ENCODE peak calls at places on chromosomes 16 and 17, in four cellular contexts. One of them, this sample, is unnamed.
A peak's percentile ranks its signal among the peaks of the same experiment; 100 is the strongest.

GRCh38 chr17:76296186-76296585 is 11.9 kb downstream of the QRICH2 start:
- DNase-seq in A549: no peak
- DNase-seq in stomach: no peak
- DNase-seq in heart left ventricle: no peak
- DNase-seq in this sample: no peak

GRCh38 chr17:50817838-50818237 is 17.5 kb upstream of the WFIKKN2 start:
- DNase-seq in stomach: no peak
- DNase-seq in A549: no peak
- DNase-seq in heart left ventricle: no peak
- DNase-seq in this sample: no peak

GRCh38 chr17:31919802-31920525 is 16.8 kb upstream of the SUZ12 start:
- DNase-seq in heart left ventricle: no peak
- DNase-seq in A549: no peak
- DNase-seq in stomach: no peak
- DNase-seq in this sample: no peak

GRCh38 chr16:87948119-87948545 is 3.1 kb upstream of the BANP start:
- DNase-seq in heart left ventricle: no peak
- DNase-seq in stomach: no peak
- DNase-seq in A549: no peak
- DNase-seq in this sample: no peak

GRCh38 chr17:286571-286970 is 66.0 kb downstream of the RPH3AL start:
- DNase-seq in A549: no peak
- DNase-seq in heart left ventricle: peak; percentile 14
- DNase-seq in stomach: no peak
- DNase-seq in this sample: no peak

GRCh38 chr17:73760186-73760758 is 116.0 kb upstream of the SDK2 start:
- DNase-seq in heart left ventricle: no peak
- DNase-seq in stomach: no peak
- DNase-seq in A549: no peak
- DNase-seq in this sample: no peak

GRCh38 chr16:53291757-53292392 is 142.4 kb upstream of the RBL2 start:
- DNase-seq in stomach: no peak
- DNase-seq in A549: no peak
- DNase-seq in heart left ventricle: no peak
- DNase-seq in this sample: no peak

GRCh38 chr17:17151962-17152361 is 54.2 kb downstream of the PLD6 start:
- DNase-seq in heart left ventricle: peak; percentile 84
- DNase-seq in stomach: peak; percentile 76
- DNase-seq in A549: peak; percentile 85
- DNase-seq in this sample: no peak

GRCh38 chr17:65538679-65539529 is 22.5 kb downstream of the AXIN2 start:
- DNase-seq in heart left ventricle: no peak
- DNase-seq in stomach: no peak
- DNase-seq in A549: no peak
- DNase-seq in this sample: no peak

GRCh38 chr16:46974352-46974751 is 878 bp upstream of the DNAJA2 start:
- DNase-seq in A549: peak; percentile 47
- DNase-seq in stomach: no peak
- DNase-seq in heart left ventricle: no peak
- DNase-seq in this sample: peak; percentile 40

GRCh38 chr17:21278304-21279197 is 6.0 kb upstream of the MAP2K3 start:
- DNase-seq in heart left ventricle: no peak
- DNase-seq in stomach: peak; percentile 87
- DNase-seq in A549: no peak
- DNase-seq in this sample: peak; percentile 87

GRCh38 chr16:47873434-47873833 is 282.4 kb downstream of the ABCC12 start:
- DNase-seq in stomach: no peak
- DNase-seq in heart left ventricle: no peak
- DNase-seq in A549: no peak
- DNase-seq in this sample: peak; percentile 4

GRCh38 chr16:75250089-75250808 is 1.2 kb downstream of the BCAR1 start:
- DNase-seq in A549: no peak
- DNase-seq in heart left ventricle: no peak
- DNase-seq in stomach: peak; percentile 90
- DNase-seq in this sample: peak; percentile 57

GRCh38 chr17:28177351-28177750 is 134.9 kb downstream of the NLK start:
- DNase-seq in A549: no peak
- DNase-seq in heart left ventricle: no peak
- DNase-seq in stomach: no peak
- DNase-seq in this sample: no peak

GRCh38 chr16:67388591-67388990 is 4.7 kb downstream of the TPPP3 start:
- DNase-seq in heart left ventricle: no peak
- DNase-seq in A549: no peak
- DNase-seq in stomach: no peak
- DNase-seq in this sample: no peak

GRCh38 chr17:49825645-49826044 is 22.2 kb downstream of the TAC4 start:
- DNase-seq in stomach: no peak
- DNase-seq in heart left ventricle: no peak
- DNase-seq in A549: no peak
- DNase-seq in this sample: no peak

GRCh38 chr17:65401581-65401980 is 159.9 kb downstream of the AXIN2 start:
- DNase-seq in A549: no peak
- DNase-seq in heart left ventricle: no peak
- DNase-seq in stomach: no peak
- DNase-seq in this sample: no peak

GRCh38 chr16:78105517-78105916 is 6.1 kb downstream of the WWOX start:
- DNase-seq in A549: no peak
- DNase-seq in heart left ventricle: no peak
- DNase-seq in stomach: no peak
- DNase-seq in this sample: no peak

DNA sequence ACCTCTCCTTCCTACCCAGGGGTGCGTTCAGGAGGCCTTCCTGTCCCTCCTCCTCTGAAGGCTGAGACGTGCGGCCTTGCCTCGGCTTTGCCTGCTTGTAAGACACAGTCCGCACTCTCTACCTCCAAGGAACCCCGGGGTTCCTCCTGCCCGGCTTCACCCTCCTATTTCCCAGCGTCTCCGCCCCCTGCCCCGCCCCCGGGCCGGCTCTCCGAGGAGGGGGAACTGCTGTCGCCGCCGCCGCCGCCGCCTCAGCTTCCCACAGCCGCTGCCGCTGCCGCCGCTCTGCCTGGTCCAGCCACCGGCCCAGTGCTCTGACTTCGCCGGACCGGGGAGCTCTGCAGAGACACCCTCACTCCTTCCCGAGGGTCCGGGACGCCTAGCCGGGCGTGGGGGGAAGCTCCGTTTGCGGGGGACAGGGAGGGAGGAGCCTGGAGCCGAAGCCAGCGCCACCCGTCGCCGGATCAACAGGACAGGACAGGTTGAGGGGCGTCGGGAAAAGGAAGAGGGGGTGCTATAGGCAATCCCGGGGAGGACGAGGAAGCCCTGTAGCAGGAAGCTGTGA is 1.2 kb upstream of the FGF11 start:
- DNase-seq in A549: no peak
- DNase-seq in stomach: peak; percentile 53
- DNase-seq in heart left ventricle: peak; percentile 83
- DNase-seq in this sample: peak; percentile 22
- TF ChIP-seq POLR2A in A549: no peak
- TF ChIP-seq POLR2A in stomach: no peak
- TF ChIP-seq POLR2A in heart left ventricle: no peak
- TF ChIP-seq POLR2A in this sample: no peak

GRCh38 chr17:81398855-81399451 is 3.7 kb downstream of the BAHCC1 start:
- DNase-seq in A549: peak; percentile 60
- DNase-seq in stomach: no peak
- DNase-seq in heart left ventricle: no peak
- DNase-seq in this sample: no peak

GRCh38 chr17:81397314-81398169 is 2.3 kb downstream of the BAHCC1 start:
- DNase-seq in stomach: peak; percentile 74
- DNase-seq in heart left ventricle: no peak
- DNase-seq in A549: peak; percentile 81
- DNase-seq in this sample: peak; percentile 32

GRCh38 chr17:81399481-81400153 is 4.4 kb downstream of the BAHCC1 start:
- DNase-seq in stomach: no peak
- DNase-seq in A549: peak; percentile 52
- DNase-seq in heart left ventricle: no peak
- DNase-seq in this sample: no peak

GRCh38 chr17:81396722-81397313 is 1.6 kb downstream of the BAHCC1 start:
- DNase-seq in A549: peak; percentile 83
- DNase-seq in heart left ventricle: no peak
- DNase-seq in stomach: peak; percentile 56
- DNase-seq in this sample: no peak

GRCh38 chr17:81398170-81398854 is 3.1 kb downstream of the BAHCC1 start:
- DNase-seq in stomach: no peak
- DNase-seq in A549: peak; percentile 58
- DNase-seq in heart left ventricle: no peak
- DNase-seq in this sample: no peak
- TF ChIP-seq POLR2A in stomach: no peak
- TF ChIP-seq POLR2A in A549: no peak
- TF ChIP-seq POLR2A in heart left ventricle: no peak
- TF ChIP-seq POLR2A in this sample: no peak

DNA sequence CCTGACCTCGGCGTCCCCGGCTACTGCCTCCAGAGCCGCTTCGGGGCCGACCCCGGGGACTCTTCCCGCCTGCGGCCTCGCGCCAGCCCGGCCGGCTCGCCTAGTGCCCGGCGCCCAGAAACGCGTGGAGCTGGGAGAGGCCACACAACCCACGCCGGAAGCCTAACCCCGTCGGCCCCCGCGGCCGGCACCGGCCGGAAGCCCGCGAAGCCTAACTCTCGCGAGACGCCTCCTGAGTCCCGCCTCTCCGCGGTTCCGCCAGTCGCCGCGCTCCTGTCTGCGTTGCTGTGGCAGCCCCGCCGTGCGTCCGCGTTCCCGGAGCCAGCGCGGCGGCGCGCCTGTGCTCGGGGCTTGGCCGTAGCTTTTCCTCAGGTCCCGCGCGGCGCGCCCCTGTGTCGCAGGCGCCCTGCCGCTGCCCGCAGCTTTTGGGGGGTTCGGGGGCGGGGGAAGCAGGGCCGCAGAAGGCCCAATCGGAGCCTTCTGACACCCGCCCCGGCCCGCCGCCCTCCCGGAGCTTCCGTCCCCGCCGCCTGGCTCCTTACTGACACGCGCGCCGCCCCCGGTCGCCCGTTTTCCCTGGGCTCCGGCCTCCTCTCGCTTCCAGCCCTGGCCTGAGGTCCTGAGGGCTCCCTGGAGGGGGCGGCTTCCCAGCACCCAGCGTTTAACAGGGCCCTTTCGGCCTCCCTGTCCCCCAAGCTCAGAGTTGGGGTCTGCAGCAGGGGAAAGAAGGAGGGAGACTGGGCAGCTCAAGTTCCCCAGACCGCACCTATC is 21.7 kb downstream of the NPTX1 start:
- DNase-seq in heart left ventricle: peak; percentile 98
- DNase-seq in A549: peak; percentile 98
- DNase-seq in stomach: peak; percentile 97
- DNase-seq in this sample: peak; percentile 97
- TF ChIP-seq POLR2A in heart left ventricle: peak; percentile 93
- TF ChIP-seq POLR2A in A549: peak; percentile 74
- TF ChIP-seq POLR2A in stomach: peak; percentile 18
- TF ChIP-seq POLR2A in this sample: peak; percentile 97

GRCh38 chr16:83328936-83329335 is 478.8 kb upstream of the HSBP1 start:
- DNase-seq in A549: no peak
- DNase-seq in heart left ventricle: no peak
- DNase-seq in stomach: no peak
- DNase-seq in this sample: no peak
- TF ChIP-seq POLR2A in A549: no peak
- TF ChIP-seq POLR2A in heart left ventricle: no peak
- TF ChIP-seq POLR2A in stomach: no peak
- TF ChIP-seq POLR2A in this sample: no peak